ENCODE peak calls at places on chromosomes 7 and 10, in nine cellular contexts. P is GM23338; D is effector memory CD4-positive, alpha-beta T cell; A is MM.1S; T is hepatocyte; Z is aorta; I is heart left ventricle; L is adipocyte; U is transverse colon. F is an unnamed sample. For H3K4me1, the result is how much of the 10 kb centered on the place peaks cover.

GRCh38 chr7:17084166-17084475 is 202.3 kb upstream of the AGR3 start:
- DNase-seq in D (no peak), Z (no peak), P (no peak), U (no peak), L (no peak), I (no peak), T (no peak), A (no peak), F (no peak)

GRCh38 chr10:62554632-62555199 is 180.5 kb downstream of the ZNF365 start:
- DNase-seq in Z (no peak), T (peak), P (peak), D (no peak), U (no peak), L (peak), I (no peak), A (peak), F (no peak)

GRCh38 chr7:27382307-27382706 is 139.7 kb downstream of the EVX1 start:
- DNase-seq in D (no peak), Z (no peak), P (no peak), U (no peak), L (no peak), A (no peak), T (no peak), I (no peak), F (no peak)

GRCh38 chr7:14305233-14305866 is 315.9 kb upstream of the ETV1 start:
- DNase-seq in A (no peak), U (no peak), D (no peak), P (no peak), Z (no peak), I (no peak), L (peak), T (no peak), F (no peak)

GRCh38 chr10:8128511-8128910 is 74.0 kb downstream of the GATA3 start:
- DNase-seq in U (no peak), D (no peak), A (no peak), L (no peak), Z (no peak), T (no peak), P (no peak), I (no peak), F (no peak)

GRCh38 chr7:4013793-4014192 is 668.3 kb upstream of the FOXK1 start:
- DNase-seq in L (no peak), U (no peak), I (no peak), Z (no peak), T (no peak), P (no peak), D (no peak), A (no peak), F (no peak)

GRCh38 chr7:45384499-45384898 is 189.7 kb upstream of the ADCY1 start:
- DNase-seq in P (no peak), D (no peak), T (no peak), L (no peak), U (no peak), I (no peak), Z (no peak), A (no peak), F (no peak)

GRCh38 chr10:190216-190615 is 55.0 kb downstream of the ZMYND11 start:
- DNase-seq in Z (no peak), L (no peak), U (no peak), T (no peak), P (no peak), I (no peak), A (no peak), D (no peak), F (no peak)

GRCh38 chr10:44965651-44966097 is 6.1 kb downstream of the RASSF4 start:
- DNase-seq in U (no peak), T (no peak), D (no peak), P (no peak), L (no peak), Z (no peak), I (no peak), A (no peak), F (no peak)

GRCh38 chr10:105797234-105797890 is 1156.3 kb downstream of the SORCS3 start:
- DNase-seq in P (peak), L (peak), I (no peak), A (peak), T (peak), U (no peak), D (no peak), Z (no peak), F (no peak)

GRCh38 chr7:155856656-155857055 is 44.4 kb upstream of the SHH start:
- DNase-seq in U (no peak), L (no peak), I (peak), Z (peak), P (no peak), A (no peak), T (no peak), D (no peak), F (no peak)

GRCh38 chr10:107800061-107800460 is 635.6 kb upstream of the SORCS1 start:
- DNase-seq in L (no peak), T (no peak), Z (no peak), A (no peak), P (no peak), D (no peak), U (no peak), I (no peak), F (no peak)

GRCh38 chr7:143408247-143408685 is 390 bp downstream of the EPHA1 start:
- DNase-seq in Z (peak), U (no peak), T (no peak), L (no peak), D (no peak), A (no peak), I (no peak), P (peak), F (no peak)

GRCh38 chr10:82288461-82288881 is 413.5 kb downstream of the NRG3 start:
- DNase-seq in P (no peak), D (no peak), Z (no peak), U (no peak), I (no peak), T (no peak), L (no peak), A (no peak), F (no peak)

GRCh38 chr10:49383853-49384252 is 12.0 kb downstream of the DRGX start:
- DNase-seq in P (no peak), A (no peak), Z (no peak), L (no peak), I (no peak), D (no peak), T (no peak), U (no peak), F (no peak)

GRCh38 chr7:36281945-36282727 is 107.5 kb upstream of the ANLN start:
- DNase-seq in I (no peak), P (no peak), A (no peak), Z (no peak), T (no peak), U (no peak), D (no peak), L (no peak), F (peak)

GRCh38 chr10:86344281-86344680 is 22.3 kb downstream of the GRID1 start:
- DNase-seq in P (no peak), U (no peak), D (no peak), L (no peak), I (peak), A (no peak), T (no peak), Z (peak), F (no peak)

GRCh38 chr7:41931263-41931646 is 228.4 kb upstream of the INHBA start:
- DNase-seq in Z (no peak), U (no peak), D (no peak), L (no peak), I (no peak), P (no peak), A (no peak), T (no peak), F (no peak)

GRCh38 chr10:88877298-88877697 is 2.7 kb upstream of the STAMBPL1 start:
- DNase-seq in I (no peak), Z (no peak), U (no peak), D (no peak), P (no peak), T (no peak), L (no peak), A (no peak), F (no peak)

GRCh38 chr7:17144313-17144712 is 154.1 kb upstream of the AHR start:
- DNase-seq in U (no peak), L (peak), T (no peak), P (no peak), I (no peak), Z (no peak), D (peak), A (no peak), F (no peak)

GRCh38 chr7:2241580-2242540 is at the start of the genes MRM2 and NUDT1:
- DNase-seq in Z (peak), D (peak), L (peak), T (peak), P (peak), U (peak), A (peak), I (peak), F (peak)

GRCh38 chr7:129949292-129950133 is 3.2 kb downstream of the UBE2H start:
- DNase-seq in D (no peak), P (peak), A (peak), U (peak), L (peak), I (no peak), T (peak), Z (peak), F (peak)

GRCh38 chr7:116683786-116684185 is 11.8 kb downstream of the MET start:
- DNase-seq in T (no peak), L (no peak), P (no peak), D (no peak), U (no peak), Z (no peak), A (peak), I (no peak), F (no peak)

GRCh38 chr7:43248961-43249807 is 136.7 kb downstream of the HECW1 start:
- DNase-seq in P (no peak), Z (no peak), T (no peak), L (peak), U (peak), D (no peak), I (no peak), A (no peak), F (no peak)

GRCh38 chr7:106345421-106346166 is 60.8 kb upstream of the NAMPT start:
- DNase-seq in U (no peak), L (peak), A (no peak), I (no peak), Z (no peak), D (no peak), P (no peak), T (no peak), F (no peak)

GRCh38 chr7:137747359-137748031 is 99.3 kb downstream of the DGKI start:
- DNase-seq in L (no peak), D (no peak), U (no peak), A (no peak), T (no peak), I (no peak), P (peak), Z (no peak), F (no peak)

GRCh38 chr10:26733750-26734568 is 36.5 kb downstream of the PDSS1 start:
- DNase-seq in I (no peak), A (no peak), L (no peak), U (peak), P (peak), Z (no peak), D (no peak), T (peak), F (no peak)

GRCh38 chr7:139762886-139763285 is 14.9 kb downstream of the HIPK2 start:
- DNase-seq in T (no peak), I (no peak), U (no peak), A (no peak), Z (no peak), D (no peak), L (peak), P (no peak), F (no peak)
- H3K4me1 ChIP-seq in T (under half), I (under half), U (under half), A (under half), Z (under half), D (under half), L (under half), P (under half), F (half or more)

GRCh38 chr10:102762401-102763015 is 18.8 kb downstream of the WBP1L start:
- DNase-seq in U (no peak), Z (no peak), I (no peak), P (no peak), D (no peak), T (no peak), A (no peak), L (no peak), F (no peak)

GRCh38 chr10:102757323-102757722 is 13.6 kb downstream of the WBP1L start:
- DNase-seq in I (no peak), L (no peak), D (no peak), P (no peak), A (no peak), Z (no peak), T (no peak), U (no peak), F (no peak)

GRCh38 chr10:102759497-102760210 is 15.9 kb downstream of the WBP1L start:
- DNase-seq in T (no peak), I (no peak), P (no peak), A (no peak), D (no peak), U (no peak), Z (no peak), L (no peak), F (no peak)

GRCh38 chr10:102753724-102754123 is 10.0 kb downstream of the WBP1L start:
- DNase-seq in I (no peak), L (peak), D (no peak), U (no peak), A (no peak), Z (no peak), T (no peak), P (no peak), F (no peak)

DNA sequence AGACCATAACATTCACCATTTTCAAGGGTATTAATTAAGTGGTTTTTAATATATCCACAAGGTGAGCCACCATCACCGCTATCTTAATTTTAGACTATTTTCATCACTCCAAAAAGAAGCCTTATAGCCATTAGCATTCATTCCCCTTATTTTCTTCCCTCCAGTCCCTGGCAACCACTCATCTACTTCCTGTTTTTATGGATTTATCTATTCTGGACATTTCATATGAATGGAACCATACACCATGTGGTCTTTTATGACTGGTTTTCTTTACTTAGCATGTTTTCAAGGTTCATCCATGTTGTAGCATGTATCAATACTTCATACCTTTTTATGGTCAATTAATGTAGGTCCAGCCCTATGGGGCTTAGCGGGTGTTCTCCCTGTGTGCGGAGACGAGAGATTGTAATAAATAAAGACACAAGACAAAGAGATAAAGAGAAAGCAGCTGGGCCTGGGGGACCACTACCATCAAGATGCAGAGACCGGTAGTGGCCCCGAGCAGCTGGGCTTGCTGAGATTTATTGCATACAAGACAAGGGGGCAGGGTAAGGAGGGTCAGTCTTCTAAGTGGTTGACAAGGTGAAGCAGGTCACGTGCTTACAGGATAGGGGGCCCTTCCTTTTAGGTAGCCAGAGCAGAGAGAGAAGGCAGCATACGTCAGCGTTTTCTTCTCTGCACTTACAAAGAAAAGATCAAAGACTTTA is 14.6 kb downstream of the WBP1L start:
- DNase-seq in T (no peak), A (peak), L (no peak), D (no peak), I (no peak), Z (no peak), U (no peak), P (no peak), F (no peak)
- H3K4me1 ChIP-seq in T (under half), A (under half), L (half or more), D (under half), I (under half), Z (under half), U (under half), P (under half), F (under half)

GRCh38 chr10:131019696-131020095 is 291.8 kb downstream of the TCERG1L start:
- DNase-seq in Z (no peak), L (no peak), P (no peak), I (no peak), U (no peak), T (no peak), A (no peak), D (no peak), F (no peak)
- H3K4me1 ChIP-seq in Z (under half), L (under half), P (under half), I (under half), U (under half), T (under half), A (under half), D (under half), F (under half)

DNA sequence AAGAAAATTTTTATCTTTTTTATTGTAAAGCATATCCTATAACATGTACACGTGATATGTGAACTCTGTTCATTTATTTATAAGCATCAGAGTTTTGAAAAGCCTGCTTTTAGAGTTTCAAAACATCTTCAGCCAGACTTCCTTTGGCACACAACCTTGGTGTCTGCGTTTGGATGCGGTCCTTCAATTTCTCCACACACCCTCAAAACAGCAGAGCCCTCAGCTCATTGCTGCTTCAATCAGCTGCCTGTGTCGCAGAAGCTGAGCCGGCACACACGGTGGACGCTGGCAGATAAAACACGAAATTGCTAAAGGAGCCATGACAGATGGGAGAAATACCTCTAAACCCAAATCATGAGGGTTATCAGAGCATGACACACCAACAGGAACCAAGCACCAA is 396.5 kb upstream of the AKR1E2 start:
- DNase-seq in L (no peak), I (no peak), Z (no peak), U (no peak), D (no peak), A (no peak), T (no peak), P (no peak), F (no peak)
- H3K4me1 ChIP-seq in L (under half), I (under half), Z (under half), U (under half), D (under half), A (under half), T (under half), P (under half), F (under half)

GRCh38 chr10:119679480-119679829 is 28.3 kb downstream of the BAG3 start:
- DNase-seq in T (no peak), P (no peak), Z (no peak), D (no peak), A (no peak), U (no peak), L (no peak), I (no peak), F (no peak)
- H3K4me1 ChIP-seq in T (under half), P (under half), Z (under half), D (under half), A (under half), U (under half), L (under half), I (under half), F (under half)

DNA sequence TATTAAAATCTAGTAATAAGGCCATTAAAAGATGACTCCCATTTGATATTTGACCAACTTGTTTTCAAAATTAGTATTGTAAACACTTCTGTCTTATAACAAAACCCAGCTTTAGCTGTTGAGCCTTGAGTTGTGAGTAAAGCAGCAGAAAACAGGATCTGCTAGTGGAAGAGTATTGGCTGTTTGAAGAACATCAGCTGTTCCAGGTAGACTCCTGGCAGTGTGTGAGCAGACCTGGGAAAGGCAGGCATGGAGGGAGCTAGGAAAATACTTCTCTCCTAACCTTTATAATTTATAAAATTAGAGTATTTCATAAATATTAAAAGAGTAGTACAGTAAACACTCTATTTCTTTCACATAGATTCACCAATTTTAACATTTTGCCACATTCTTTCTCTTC is 29.0 kb downstream of the KAT6B start:
- DNase-seq in T (no peak), A (no peak), U (no peak), I (no peak), L (no peak), D (no peak), Z (no peak), P (no peak), F (no peak)
- H3K4me1 ChIP-seq in T (under half), A (under half), U (under half), I (under half), L (under half), D (under half), Z (under half), P (under half), F (under half)

GRCh38 chr10:98170249-98171117 is 36.0 kb downstream of the R3HCC1L start:
- DNase-seq in D (no peak), Z (no peak), I (no peak), A (peak), L (peak), T (peak), P (peak), U (peak), F (peak)

GRCh38 chr10:98168766-98169165 is 34.3 kb downstream of the R3HCC1L start:
- DNase-seq in L (no peak), I (no peak), U (no peak), D (no peak), T (no peak), Z (no peak), P (peak), A (no peak), F (no peak)

GRCh38 chr10:98169379-98169778 is 34.9 kb downstream of the R3HCC1L start:
- DNase-seq in I (no peak), P (no peak), U (no peak), L (no peak), A (no peak), T (no peak), D (no peak), Z (no peak), F (no peak)

GRCh38 chr10:98167191-98167590 is 32.7 kb downstream of the R3HCC1L start:
- DNase-seq in I (no peak), T (no peak), A (no peak), P (no peak), Z (no peak), U (no peak), L (no peak), D (no peak), F (no peak)

DNA sequence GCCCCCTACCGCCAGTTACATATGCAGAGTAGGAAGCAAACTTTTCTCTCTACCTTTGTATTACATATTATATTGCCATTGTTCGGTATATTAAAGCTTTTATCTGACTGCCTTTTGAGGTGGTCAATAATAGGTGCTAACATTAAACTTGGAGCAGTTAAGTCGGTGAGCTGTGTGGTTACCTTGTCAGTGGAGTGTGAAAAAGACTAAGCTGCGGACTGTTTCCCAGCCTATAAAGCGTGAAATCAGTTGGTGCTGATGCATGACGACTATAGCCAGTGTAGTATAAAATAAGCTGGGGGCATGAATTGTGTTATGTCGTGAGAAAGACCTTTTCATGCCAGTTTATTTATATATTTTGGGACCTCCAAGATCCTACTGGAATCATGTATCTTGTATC is 33.7 kb downstream of the R3HCC1L start:
- DNase-seq in Z (no peak), U (no peak), D (no peak), T (no peak), P (peak), A (no peak), I (no peak), L (no peak), F (no peak)
- H3K4me1 ChIP-seq in Z (under half), U (under half), D (under half), T (under half), P (under half), A (under half), I (under half), L (under half), F (under half)

DNA sequence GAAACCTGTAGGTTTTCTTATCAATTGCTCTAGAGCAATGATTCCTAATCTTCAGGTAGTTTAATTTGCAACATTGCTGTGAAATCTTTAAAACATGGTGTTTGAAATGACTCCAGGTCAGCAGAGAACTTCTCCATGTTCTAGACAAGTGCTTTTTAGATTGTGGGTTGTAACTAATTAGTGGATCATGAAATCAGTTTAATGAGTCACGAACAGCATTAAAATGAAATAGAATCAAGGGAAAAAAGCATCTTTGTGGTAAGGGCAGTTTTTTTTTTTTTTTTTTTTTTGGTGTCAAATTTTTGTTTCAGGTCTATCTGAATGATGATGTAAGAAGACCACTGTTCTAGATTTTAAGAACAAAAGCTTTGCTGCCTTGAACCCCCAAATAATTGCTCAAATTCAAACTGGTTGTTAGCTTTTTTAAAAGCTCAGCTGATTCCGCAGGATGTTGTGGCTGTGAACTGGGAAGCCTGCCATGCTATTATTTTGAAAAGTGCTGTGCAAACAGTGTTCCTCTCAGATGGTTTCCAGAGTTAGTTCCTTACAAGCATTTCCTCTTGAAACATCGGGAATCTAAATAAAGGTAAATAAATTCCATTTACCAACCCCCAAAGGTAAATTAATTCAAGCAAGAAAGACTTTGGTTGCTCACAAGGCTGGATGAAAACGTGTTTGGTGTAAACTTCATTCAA is 13.1 kb upstream of the PDK4 start:
- DNase-seq in A (no peak), T (peak), D (no peak), Z (no peak), L (peak), P (no peak), I (no peak), U (peak), F (no peak)
- H3K4me1 ChIP-seq in A (under half), T (under half), D (under half), Z (under half), L (under half), P (under half), I (under half), U (under half), F (under half)

F was measured in tibial artery.